ENCODE peak calls at places on chromosomes 2 and 18, in eight cellular contexts. J is ascending aorta; Q is NCI-H1105 treated with DMSO at 0.1 percent for 48 hours; V is NCI-H2029; G is activated naive CD4-positive, alpha-beta T cell; L is cerebellar cortex; P is HT-29; O is memory B cell. I is an unnamed sample.

GRCh38 chr18:48073231-48073930 is 142.9 kb upstream of the SMAD2 start:
- DNase-seq in J (no peak), Q (no peak), V (no peak), G (no peak), L (no peak), P (no peak), O (no peak), I (no peak)

GRCh38 chr2:219261024-219261855 is 7.5 kb upstream of the TUBA4A start:
- DNase-seq in J (no peak), Q (no peak), V (no peak), G (no peak), L (no peak), P (no peak), O (no peak), I (no peak)

GRCh38 chr2:241763551-241764271 is 12.9 kb upstream of the GAL3ST2 start:
- DNase-seq in J (peak; percentile 58), Q (no peak), V (no peak), G (no peak), L (no peak), P (no peak), O (no peak), I (peak; percentile 6)

GRCh38 chr2:98601532-98602132 is 6.7 kb downstream of the COA5 start:
- DNase-seq in J (no peak), Q (peak; percentile 31), V (peak; percentile 29), G (no peak), L (peak; percentile 70), P (peak; percentile 56), O (no peak), I (no peak)

GRCh38 chr2:96811916-96812315 is 4.2 kb upstream of the CNNM3 start:
- DNase-seq in J (peak; percentile 81), Q (no peak), V (no peak), G (no peak), L (no peak), P (no peak), O (no peak), I (no peak)

GRCh38 chr2:150052457-150052856 is 435.0 kb downstream of the RND3 start:
- DNase-seq in J (no peak), Q (no peak), V (no peak), G (no peak), L (no peak), P (no peak), O (no peak), I (no peak)

GRCh38 chr2:233352141-233352842 is 2.0 kb upstream of the DGKD start:
- DNase-seq in J (peak; percentile 60), Q (no peak), V (no peak), G (no peak), L (peak; percentile 50), P (no peak), O (no peak), I (no peak)

GRCh38 chr18:30814446-30814845 is 228.1 kb downstream of the DSC3 start:
- DNase-seq in J (no peak), Q (no peak), V (no peak), G (no peak), L (no peak), P (no peak), O (no peak), I (no peak)

GRCh38 chr18:13216732-13217465 is 1.7 kb upstream of the LDLRAD4 start:
- DNase-seq in J (peak; percentile 77), Q (peak; percentile 5), V (no peak), G (peak; percentile 50), L (no peak), P (no peak), O (peak; percentile 57), I (no peak)

I was measured in GM12892.